ENCODE peak calls at places on chromosomes 7 and 10, in ten cellular contexts. W, P, C, L, N, A, V, Y, G and O are unnamed samples.

GRCh38 chr10:43254199-43254730 is 12.6 kb downstream of the RASGEF1A start:
- DNase-seq in W (no peak), P (peak; percentile 68), C (no peak), L (no peak), N (no peak), A (no peak), V (peak; percentile 42), Y (no peak), G (no peak), O (peak; percentile 83)

GRCh38 chr10:122342293-122343134 is 32.0 kb upstream of the PLEKHA1 start:
- DNase-seq in W (peak; percentile 64), P (no peak), C (peak; percentile 55), L (peak; percentile 14), N (peak; percentile 51), A (no peak), V (peak; percentile 65), Y (no peak), G (peak; percentile 46), O (no peak)

GRCh38 chr7:2894118-2894940 is 50.2 kb upstream of the GNA12 start:
- DNase-seq in W (no peak), P (no peak), C (no peak), L (no peak), N (no peak), A (no peak), V (peak; percentile 79), Y (no peak), G (no peak), O (no peak)

GRCh38 chr10:129191848-129192247 is 275.2 kb upstream of the MGMT start:
- DNase-seq in W (peak; percentile 2), P (no peak), C (no peak), L (no peak), N (no peak), A (no peak), V (no peak), Y (no peak), G (no peak), O (no peak)

GRCh38 chr7:18995811-18996400 is 121.5 kb downstream of the TWIST1 start:
- DNase-seq in W (no peak), P (no peak), C (no peak), L (no peak), N (no peak), A (no peak), V (no peak), Y (no peak), G (no peak), O (no peak)

GRCh38 chr10:10092581-10092980 is 925.1 kb upstream of the CELF2 start:
- DNase-seq in W (peak; percentile 69), P (no peak), C (peak; percentile 45), L (peak; percentile 28), N (no peak), A (peak; percentile 31), V (no peak), Y (no peak), G (no peak), O (no peak)

GRCh38 chr10:43110318-43111071 is 27.8 kb upstream of the CSGALNACT2 start:
- DNase-seq in W (peak; percentile 86), P (no peak), C (no peak), L (peak; percentile 33), N (no peak), A (no peak), V (no peak), Y (no peak), G (peak; percentile 33), O (no peak)

GRCh38 chr10:77741746-77742145 is 104.1 kb upstream of the KCNMA1 start:
- DNase-seq in W (no peak), P (no peak), C (no peak), L (peak; percentile 80), N (no peak), A (no peak), V (no peak), Y (no peak), G (no peak), O (no peak)

GRCh38 chr7:144820557-144820956 is 15.3 kb downstream of the TPK1 start:
- DNase-seq in W (no peak), P (no peak), C (no peak), L (no peak), N (no peak), A (no peak), V (no peak), Y (no peak), G (no peak), O (no peak)

GRCh38 chr10:52443419-52444388 is 129.6 kb downstream of the DKK1 start:
- DNase-seq in W (peak; percentile 93), P (no peak), C (no peak), L (peak; percentile 93), N (no peak), A (no peak), V (no peak), Y (peak; percentile 86), G (peak; percentile 98), O (no peak)

GRCh38 chr7:111752022-111752582 is 189.8 kb upstream of the IMMP2L start:
- DNase-seq in W (peak; percentile 75), P (no peak), C (peak; percentile 86), L (no peak), N (peak; percentile 72), A (peak; percentile 67), V (peak; percentile 60), Y (no peak), G (peak; percentile 30), O (no peak)

GRCh38 chr7:121327671-121328070 is 1.1 kb upstream of the WNT16 start:
- DNase-seq in W (no peak), P (no peak), C (no peak), L (no peak), N (no peak), A (no peak), V (no peak), Y (no peak), G (no peak), O (no peak)

GRCh38 chr7:121331048-121331447 is 2.2 kb downstream of the WNT16 start:
- DNase-seq in W (no peak), P (no peak), C (no peak), L (no peak), N (no peak), A (no peak), V (no peak), Y (no peak), G (no peak), O (no peak)

GRCh38 chr7:121330053-121330833 is 1.4 kb downstream of the WNT16 start:
- DNase-seq in W (no peak), P (no peak), C (peak; percentile 60), L (no peak), N (no peak), A (peak; percentile 50), V (peak; percentile 44), Y (no peak), G (no peak), O (no peak)

GRCh38 chr7:121328508-121329459 is at the start of gene WNT16:
- DNase-seq in W (no peak), P (no peak), C (peak; percentile 84), L (no peak), N (no peak), A (peak; percentile 90), V (peak; percentile 38), Y (no peak), G (no peak), O (no peak)

GRCh38 chr7:121329460-121330052 is 756 bp downstream of the WNT16 start:
- DNase-seq in W (no peak), P (no peak), C (peak; percentile 79), L (no peak), N (peak; percentile 71), A (peak; percentile 74), V (peak; percentile 68), Y (no peak), G (peak; percentile 37), O (no peak)
- TF ChIP-seq CTCF in W (no peak), P (no peak), C (peak; percentile 41), L (no peak), N (peak; percentile 19), A (peak; percentile 51), V (peak; percentile 14), Y (peak; percentile 50), G (no peak), O (peak; percentile 36)

GRCh38 chr10:119442758-119443060 is 99.8 kb downstream of the RGS10 start:
- DNase-seq in W (no peak), P (no peak), C (no peak), L (no peak), N (no peak), A (no peak), V (no peak), Y (no peak), G (no peak), O (no peak)

GRCh38 chr10:119439922-119440321 is 102.6 kb downstream of the RGS10 start:
- DNase-seq in W (no peak), P (no peak), C (no peak), L (no peak), N (no peak), A (no peak), V (no peak), Y (no peak), G (no peak), O (no peak)

GRCh38 chr10:119441921-119442757 is 100.4 kb downstream of the RGS10 start:
- DNase-seq in W (no peak), P (no peak), C (no peak), L (no peak), N (no peak), A (no peak), V (no peak), Y (no peak), G (no peak), O (no peak)

GRCh38 chr10:119443441-119443840 is 99.1 kb downstream of the RGS10 start:
- DNase-seq in W (no peak), P (no peak), C (no peak), L (no peak), N (no peak), A (no peak), V (no peak), Y (no peak), G (no peak), O (no peak)

GRCh38 chr10:119441151-119441821 is 101.2 kb downstream of the RGS10 start:
- DNase-seq in W (peak; percentile 95), P (no peak), C (no peak), L (peak; percentile 79), N (no peak), A (no peak), V (no peak), Y (no peak), G (peak; percentile 26), O (no peak)
- TF ChIP-seq CTCF in W (no peak), P (no peak), C (no peak), L (no peak), N (no peak), A (no peak), V (no peak), Y (no peak), G (no peak), O (no peak)

DNA sequence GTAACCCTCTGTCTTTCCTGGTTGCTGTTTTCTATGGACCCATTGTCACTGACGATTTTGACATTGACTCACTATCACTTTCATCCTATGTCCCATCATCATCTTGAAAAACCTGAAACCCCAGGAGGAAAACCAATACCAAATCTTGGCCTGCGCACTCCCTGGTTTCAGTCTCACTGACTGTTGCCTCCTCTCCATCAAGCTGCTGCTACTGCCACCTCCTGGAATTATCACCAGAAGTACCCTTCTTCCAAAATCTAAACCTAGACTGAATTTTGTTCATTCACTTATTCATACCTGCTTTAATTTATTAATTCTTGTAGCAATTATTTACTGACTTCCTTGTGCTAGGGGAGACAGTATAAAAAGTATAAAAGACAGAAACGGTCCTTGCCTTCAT is 44.5 kb upstream of the ACBD5 start:
- DNase-seq in W (peak; percentile 26), P (no peak), C (no peak), L (peak; percentile 0), N (peak; percentile 36), A (peak; percentile 29), V (no peak), Y (no peak), G (peak; percentile 9), O (no peak)
- TF ChIP-seq CTCF in W (peak; percentile 17), P (no peak), C (peak; percentile 32), L (no peak), N (no peak), A (peak; percentile 57), V (no peak), Y (peak; percentile 47), G (peak; percentile 17), O (peak; percentile 24)

GRCh38 chr7:105876964-105877601 is 684 bp upstream of the ATXN7L1 start:
- DNase-seq in W (peak; percentile 62), P (peak; percentile 79), C (peak; percentile 75), L (peak; percentile 18), N (peak; percentile 57), A (peak; percentile 64), V (peak; percentile 29), Y (no peak), G (peak; percentile 29), O (no peak)
- TF ChIP-seq CTCF in W (peak; percentile 22), P (no peak), C (no peak), L (no peak), N (no peak), A (no peak), V (no peak), Y (no peak), G (no peak), O (no peak)